ENCODE peak calls at places on chromosomes 6 and 20, in six cellular contexts. U is dorsolateral prefrontal cortex; P is ovary; R is fibroblast of lung; B is stimulated activated CD4-positive, alpha-beta T cell treated with anti-CD3 and anti-CD28 coated beads, Interleukin-15, amount 100 ng/mL, for 48 hours; I is transverse colon. O is an unnamed sample.

GRCh38 chr20:53581444-53582311 is 12.0 kb downstream of the ZNF217 start:
- DNase-seq in U (no peak), P (no peak), R (no peak), B (no peak), I (peak; percentile 65), O (no peak)

GRCh38 chr6:3138341-3138740 is 19.0 kb downstream of the TUBB2A start:
- DNase-seq in U (no peak), P (no peak), R (peak; percentile 42), B (no peak), I (no peak), O (no peak)

GRCh38 chr6:43278524-43279078 is 19.5 kb upstream of the SLC22A7 start:
- DNase-seq in U (no peak), P (no peak), R (no peak), B (no peak), I (peak; percentile 71), O (peak; percentile 60)

GRCh38 chr6:36357872-36358234 is 21.2 kb upstream of the BNIP5 start:
- DNase-seq in U (no peak), P (no peak), R (no peak), B (no peak), I (no peak), O (peak; percentile 41)

GRCh38 chr20:63698739-63699465 is 2.5 kb downstream of the TNFRSF6B start:
- DNase-seq in U (no peak), P (peak; percentile 19), R (peak; percentile 84), B (peak; percentile 46), I (peak; percentile 35), O (no peak)

GRCh38 chr6:75605635-75606034 is 4.0 kb downstream of the SENP6 start:
- DNase-seq in U (no peak), P (no peak), R (no peak), B (no peak), I (no peak), O (no peak)

GRCh38 chr6:35259194-35259945 is at the start of gene ZNF76:
- DNase-seq in U (peak; percentile 97), P (peak; percentile 99), R (peak; percentile 97), B (peak; percentile 92), I (peak; percentile 98), O (peak; percentile 98)

GRCh38 chr6:75431379-75431778 is 62.2 kb downstream of the FILIP1 start:
- DNase-seq in U (no peak), P (no peak), R (peak; percentile 54), B (no peak), I (no peak), O (no peak)

GRCh38 chr6:139474145-139475108 is 100.0 kb upstream of the CITED2 start:
- DNase-seq in U (no peak), P (peak; percentile 37), R (peak; percentile 92), B (no peak), I (peak; percentile 11), O (peak; percentile 26)

GRCh38 chr6:14799928-14800327 is 445.9 kb upstream of the JARID2 start:
- DNase-seq in U (peak; percentile 66), P (peak; percentile 70), R (peak; percentile 92), B (no peak), I (peak; percentile 59), O (peak; percentile 81)